ENCODE peak calls at places on chromosomes 1 and 21, in four cellular contexts. One of them, this sample, is unnamed.

GRCh38 chr1:114088392-114089299 is 65.0 kb downstream of the SYT6 start:
- DNase-seq in psoas muscle: no peak
- DNase-seq in CD8-positive, alpha-beta T cell: no peak
- DNase-seq in heart right ventricle: no peak
- DNase-seq in this sample: peak; percentile 42

GRCh38 chr1:215083408-215083961 is 948 bp downstream of the KCNK2 start:
- DNase-seq in CD8-positive, alpha-beta T cell: no peak
- DNase-seq in heart right ventricle: no peak
- DNase-seq in psoas muscle: peak; percentile 15
- DNase-seq in this sample: no peak

GRCh38 chr1:157819886-157820285 is at the start of gene FCRL1:
- DNase-seq in heart right ventricle: no peak
- DNase-seq in psoas muscle: no peak
- DNase-seq in CD8-positive, alpha-beta T cell: no peak
- DNase-seq in this sample: peak; percentile 78

GRCh38 chr1:46401964-46402626 is 8.0 kb downstream of the FAAH start:
- DNase-seq in psoas muscle: peak; percentile 45
- DNase-seq in heart right ventricle: peak; percentile 44
- DNase-seq in CD8-positive, alpha-beta T cell: no peak
- DNase-seq in this sample: peak; percentile 80

GRCh38 chr21:46154155-46154954 is 1.0 kb downstream of the FTCD start:
- DNase-seq in psoas muscle: peak; percentile 11
- DNase-seq in heart right ventricle: no peak
- DNase-seq in CD8-positive, alpha-beta T cell: peak; percentile 46
- DNase-seq in this sample: no peak

GRCh38 chr1:241998412-241998921 is 431 bp downstream of the MAP1LC3C start:
- DNase-seq in heart right ventricle: peak; percentile 81
- DNase-seq in psoas muscle: peak; percentile 86
- DNase-seq in CD8-positive, alpha-beta T cell: peak; percentile 67
- DNase-seq in this sample: peak; percentile 49

GRCh38 chr1:54977938-54978337 is 2.5 kb upstream of the TMEM61 start:
- DNase-seq in heart right ventricle: no peak
- DNase-seq in CD8-positive, alpha-beta T cell: no peak
- DNase-seq in psoas muscle: no peak
- DNase-seq in this sample: no peak

GRCh38 chr21:38095220-38095619 is 161.6 kb upstream of the KCNJ15 start:
- DNase-seq in CD8-positive, alpha-beta T cell: no peak
- DNase-seq in psoas muscle: no peak
- DNase-seq in heart right ventricle: no peak
- DNase-seq in this sample: no peak

GRCh38 chr21:39121600-39122355 is 61.5 kb downstream of the PSMG1 start:
- DNase-seq in heart right ventricle: no peak
- DNase-seq in CD8-positive, alpha-beta T cell: peak; percentile 38
- DNase-seq in psoas muscle: no peak
- DNase-seq in this sample: no peak

GRCh38 chr1:23394176-23394575 is 24.5 kb upstream of the ZNF436 start:
- DNase-seq in heart right ventricle: no peak
- DNase-seq in psoas muscle: no peak
- DNase-seq in CD8-positive, alpha-beta T cell: no peak
- DNase-seq in this sample: no peak

GRCh38 chr1:169119405-169119804 is 12.9 kb downstream of the ATP1B1 start:
- DNase-seq in CD8-positive, alpha-beta T cell: no peak
- DNase-seq in heart right ventricle: no peak
- DNase-seq in psoas muscle: no peak
- DNase-seq in this sample: no peak

GRCh38 chr1:118210723-118211110 is 25.7 kb upstream of the SPAG17 start:
- DNase-seq in heart right ventricle: no peak
- DNase-seq in psoas muscle: no peak
- DNase-seq in CD8-positive, alpha-beta T cell: no peak
- DNase-seq in this sample: no peak

GRCh38 chr1:25971044-25971881 is 26.6 kb downstream of the PAFAH2 start:
- DNase-seq in heart right ventricle: no peak
- DNase-seq in CD8-positive, alpha-beta T cell: peak; percentile 55
- DNase-seq in psoas muscle: no peak
- DNase-seq in this sample: peak; percentile 21

GRCh38 chr21:40936771-40937261 is 89.9 kb upstream of the DSCAM start:
- DNase-seq in psoas muscle: peak; percentile 43
- DNase-seq in CD8-positive, alpha-beta T cell: no peak
- DNase-seq in heart right ventricle: no peak
- DNase-seq in this sample: no peak

GRCh38 chr1:42177551-42177981 is 13.0 kb upstream of the GUCA2A start:
- DNase-seq in CD8-positive, alpha-beta T cell: no peak
- DNase-seq in heart right ventricle: no peak
- DNase-seq in psoas muscle: no peak
- DNase-seq in this sample: no peak

DNA sequence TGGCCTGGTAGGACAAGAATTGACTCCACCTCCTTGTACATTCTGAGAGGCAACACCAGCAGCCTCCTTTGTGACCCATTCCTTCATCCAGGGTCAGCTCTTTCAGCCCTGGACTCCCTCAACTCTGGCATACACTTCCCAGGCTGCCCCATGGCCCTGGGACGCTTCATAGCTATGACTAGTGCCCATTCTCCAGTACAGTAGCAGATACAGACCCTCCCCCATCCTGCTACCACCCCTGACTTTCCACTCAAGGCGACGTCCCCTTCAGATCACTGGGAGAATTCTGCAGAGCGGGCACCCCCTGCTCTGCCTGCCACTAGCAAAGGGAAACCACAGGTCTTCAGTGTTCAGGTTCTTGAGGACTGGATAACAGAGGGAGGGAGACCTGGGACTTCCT is 99.7 kb upstream of the HMGB4 start:
- DNase-seq in psoas muscle: no peak
- DNase-seq in heart right ventricle: no peak
- DNase-seq in CD8-positive, alpha-beta T cell: no peak
- DNase-seq in this sample: no peak
- H3K27me3 ChIP-seq in psoas muscle: no peaks in the 10 kb centered on the region
- H3K27me3 ChIP-seq in heart right ventricle: no peaks in the 10 kb centered on the region
- H3K27me3 ChIP-seq in CD8-positive, alpha-beta T cell: no peaks in the 10 kb centered on the region
- H3K27me3 ChIP-seq in this sample: peaks cover 3% of the 10 kb centered on the region

GRCh38 chr1:110617116-110617515 is 11.0 kb upstream of the KCNA2 start:
- DNase-seq in psoas muscle: no peak
- DNase-seq in CD8-positive, alpha-beta T cell: no peak
- DNase-seq in heart right ventricle: no peak
- DNase-seq in this sample: no peak

GRCh38 chr1:110618668-110619067 is 12.5 kb upstream of the KCNA2 start:
- DNase-seq in psoas muscle: no peak
- DNase-seq in CD8-positive, alpha-beta T cell: no peak
- DNase-seq in heart right ventricle: no peak
- DNase-seq in this sample: no peak

GRCh38 chr1:110615548-110616130 is 9.5 kb upstream of the KCNA2 start:
- DNase-seq in CD8-positive, alpha-beta T cell: peak; percentile 70
- DNase-seq in heart right ventricle: peak; percentile 68
- DNase-seq in psoas muscle: peak; percentile 38
- DNase-seq in this sample: peak; percentile 57

GRCh38 chr1:110617589-110617988 is 11.4 kb upstream of the KCNA2 start:
- DNase-seq in heart right ventricle: no peak
- DNase-seq in CD8-positive, alpha-beta T cell: no peak
- DNase-seq in psoas muscle: no peak
- DNase-seq in this sample: no peak

DNA sequence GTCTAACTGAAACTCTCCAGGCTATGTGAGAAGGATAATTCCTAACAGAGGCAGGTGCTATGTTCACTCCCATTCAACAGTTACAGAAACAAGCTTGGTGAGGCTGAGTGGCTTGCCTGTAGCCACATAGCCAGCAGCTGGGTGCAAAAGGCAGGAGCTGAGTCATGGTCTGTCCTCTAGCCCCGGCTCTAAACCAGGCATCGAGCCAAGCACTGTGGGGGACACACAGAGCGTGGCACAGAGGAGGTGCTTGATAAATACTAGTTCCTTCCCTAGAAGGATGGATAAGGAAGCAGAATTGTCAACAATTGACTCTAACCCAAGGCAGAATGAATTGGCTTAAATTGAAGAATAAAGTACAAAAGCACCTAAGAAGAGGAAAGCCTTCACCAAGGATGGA is 10.4 kb upstream of the KCNA2 start:
- DNase-seq in CD8-positive, alpha-beta T cell: no peak
- DNase-seq in psoas muscle: no peak
- DNase-seq in heart right ventricle: no peak
- DNase-seq in this sample: peak; percentile 90
- H3K27me3 ChIP-seq in CD8-positive, alpha-beta T cell: no peaks in the 10 kb centered on the region
- H3K27me3 ChIP-seq in psoas muscle: peaks cover 42% of the 10 kb centered on the region
- H3K27me3 ChIP-seq in heart right ventricle: peaks cover 58% of the 10 kb centered on the region
- H3K27me3 ChIP-seq in this sample: no peaks in the 10 kb centered on the region

GRCh38 chr21:34195365-34195764 is 122.0 kb downstream of the MRPS6 start:
- DNase-seq in CD8-positive, alpha-beta T cell: no peak
- DNase-seq in heart right ventricle: no peak
- DNase-seq in psoas muscle: no peak
- DNase-seq in this sample: no peak

GRCh38 chr21:34190576-34191301 is 117.4 kb downstream of the MRPS6 start:
- DNase-seq in heart right ventricle: no peak
- DNase-seq in CD8-positive, alpha-beta T cell: no peak
- DNase-seq in psoas muscle: no peak
- DNase-seq in this sample: no peak

GRCh38 chr21:34191876-34192275 is 118.5 kb downstream of the MRPS6 start:
- DNase-seq in heart right ventricle: no peak
- DNase-seq in CD8-positive, alpha-beta T cell: no peak
- DNase-seq in psoas muscle: no peak
- DNase-seq in this sample: no peak

GRCh38 chr21:34189506-34189905 is 116.1 kb downstream of the MRPS6 start:
- DNase-seq in heart right ventricle: no peak
- DNase-seq in psoas muscle: no peak
- DNase-seq in CD8-positive, alpha-beta T cell: no peak
- DNase-seq in this sample: peak; percentile 67

GRCh38 chr21:34192646-34193285 is 119.4 kb downstream of the MRPS6 start:
- DNase-seq in heart right ventricle: no peak
- DNase-seq in psoas muscle: no peak
- DNase-seq in CD8-positive, alpha-beta T cell: no peak
- DNase-seq in this sample: no peak
- H3K27me3 ChIP-seq in heart right ventricle: no peaks in the 10 kb centered on the region
- H3K27me3 ChIP-seq in psoas muscle: no peaks in the 10 kb centered on the region
- H3K27me3 ChIP-seq in CD8-positive, alpha-beta T cell: no peaks in the 10 kb centered on the region
- H3K27me3 ChIP-seq in this sample: no peaks in the 10 kb centered on the region

GRCh38 chr1:3217887-3218679 is 149.1 kb downstream of the PRDM16 start:
- DNase-seq in CD8-positive, alpha-beta T cell: no peak
- DNase-seq in psoas muscle: no peak
- DNase-seq in heart right ventricle: no peak
- DNase-seq in this sample: no peak

GRCh38 chr1:3217096-3217724 is 148.2 kb downstream of the PRDM16 start:
- DNase-seq in CD8-positive, alpha-beta T cell: no peak
- DNase-seq in psoas muscle: no peak
- DNase-seq in heart right ventricle: no peak
- DNase-seq in this sample: no peak

GRCh38 chr1:3213730-3214129 is 144.7 kb downstream of the PRDM16 start:
- DNase-seq in psoas muscle: no peak
- DNase-seq in heart right ventricle: no peak
- DNase-seq in CD8-positive, alpha-beta T cell: no peak
- DNase-seq in this sample: no peak

GRCh38 chr1:3212453-3213230 is 143.6 kb downstream of the PRDM16 start:
- DNase-seq in heart right ventricle: no peak
- DNase-seq in psoas muscle: no peak
- DNase-seq in CD8-positive, alpha-beta T cell: no peak
- DNase-seq in this sample: no peak

DNA sequence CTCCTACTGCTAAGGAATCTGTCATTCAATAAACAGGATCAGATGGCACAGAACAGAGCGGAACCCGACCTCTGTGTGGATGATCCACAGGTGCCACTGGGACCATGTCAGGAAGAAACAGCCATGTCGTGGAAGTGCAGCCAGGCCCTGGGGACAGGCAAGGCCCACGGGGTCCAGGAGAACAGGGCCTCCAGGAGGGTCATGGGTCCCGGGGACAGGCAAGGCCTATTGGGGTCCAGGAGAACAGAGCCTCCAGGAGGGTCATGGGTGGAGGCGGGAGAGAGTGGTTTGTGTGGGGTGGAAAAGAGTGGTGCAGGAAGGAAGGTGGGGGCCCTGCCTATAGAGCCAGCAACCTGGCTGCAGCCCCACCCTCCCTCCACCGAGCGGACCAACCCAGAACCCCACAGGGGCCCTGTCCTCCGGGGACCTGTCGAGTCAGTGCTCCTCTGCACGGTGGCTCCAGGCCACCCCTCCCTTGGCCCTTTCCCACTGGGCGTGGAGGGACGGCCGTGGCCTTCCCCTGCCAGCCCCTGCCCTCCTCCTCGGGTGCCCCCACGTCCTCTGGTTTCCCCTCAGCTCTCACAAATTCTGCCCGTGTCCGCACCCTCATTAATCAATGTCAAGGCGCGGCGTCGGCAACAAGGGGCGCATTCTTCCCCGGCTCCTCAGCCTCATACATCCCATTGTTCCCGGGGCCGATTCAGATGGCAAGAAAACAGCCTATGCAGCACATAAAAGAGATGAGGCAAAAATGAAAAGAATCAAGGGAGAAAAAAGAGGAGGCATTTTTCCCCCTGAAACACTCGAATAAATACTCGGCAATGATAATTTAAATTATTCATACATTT is 146.4 kb downstream of the PRDM16 start:
- DNase-seq in CD8-positive, alpha-beta T cell: no peak
- DNase-seq in psoas muscle: no peak
- DNase-seq in heart right ventricle: no peak
- DNase-seq in this sample: no peak
- H3K27me3 ChIP-seq in CD8-positive, alpha-beta T cell: no peaks in the 10 kb centered on the region
- H3K27me3 ChIP-seq in psoas muscle: peaks cover 34% of the 10 kb centered on the region
- H3K27me3 ChIP-seq in heart right ventricle: no peaks in the 10 kb centered on the region
- H3K27me3 ChIP-seq in this sample: no peaks in the 10 kb centered on the region

DNA sequence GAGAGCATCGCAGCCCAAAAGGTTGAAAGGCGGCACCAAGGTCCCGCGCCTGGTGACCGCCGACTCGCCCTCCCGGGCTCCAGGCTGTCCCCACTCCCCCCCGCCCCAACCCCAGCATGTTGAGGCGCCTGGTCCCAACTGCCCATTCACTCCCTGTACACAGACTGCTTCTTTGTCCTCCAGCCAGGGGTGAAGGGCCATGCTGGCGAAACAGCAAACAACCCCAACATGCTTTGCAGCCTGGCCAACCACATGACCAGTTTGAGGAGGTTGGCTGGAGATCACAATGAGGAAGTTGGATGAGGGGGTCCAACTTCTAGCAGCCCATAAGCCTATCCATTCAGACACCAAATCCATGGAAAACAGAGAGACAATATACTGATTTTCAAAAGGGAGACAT is 13.5 kb downstream of the PDE9A start:
- DNase-seq in CD8-positive, alpha-beta T cell: no peak
- DNase-seq in psoas muscle: no peak
- DNase-seq in heart right ventricle: no peak
- DNase-seq in this sample: no peak
- H3K27me3 ChIP-seq in CD8-positive, alpha-beta T cell: no peaks in the 10 kb centered on the region
- H3K27me3 ChIP-seq in psoas muscle: peaks cover 31% of the 10 kb centered on the region
- H3K27me3 ChIP-seq in heart right ventricle: no peaks in the 10 kb centered on the region
- H3K27me3 ChIP-seq in this sample: peaks cover 3% of the 10 kb centered on the region

DNA sequence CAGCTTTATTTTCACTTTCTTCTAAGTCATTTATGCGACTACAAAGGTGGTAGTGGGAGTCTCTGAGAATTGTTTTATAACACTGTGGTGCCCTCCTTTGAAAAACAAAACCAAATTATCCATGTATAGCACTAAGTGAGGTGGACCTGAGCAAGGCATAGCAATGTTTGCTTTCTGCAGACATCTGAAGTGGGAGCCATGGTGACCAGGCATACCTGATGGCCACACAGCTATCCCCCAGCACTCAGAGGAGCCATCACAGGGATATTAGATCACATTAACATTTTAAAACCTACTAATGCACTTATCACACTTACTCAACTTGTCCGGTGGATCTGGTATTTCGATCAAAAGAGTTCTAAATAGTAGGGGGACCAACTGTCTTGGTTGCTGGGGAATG is 24.8 kb upstream of the AVPR1B start:
- DNase-seq in CD8-positive, alpha-beta T cell: no peak
- DNase-seq in psoas muscle: no peak
- DNase-seq in heart right ventricle: no peak
- DNase-seq in this sample: no peak
- H3K27me3 ChIP-seq in CD8-positive, alpha-beta T cell: no peaks in the 10 kb centered on the region
- H3K27me3 ChIP-seq in psoas muscle: peaks cover 4% of the 10 kb centered on the region
- H3K27me3 ChIP-seq in heart right ventricle: no peaks in the 10 kb centered on the region
- H3K27me3 ChIP-seq in this sample: no peaks in the 10 kb centered on the region

This sample was measured in HL-60.